ENCODE peak calls at places on chromosomes 12 and 14, in four cellular contexts. One of them, this sample, is unnamed.

GRCh38 chr14:102683399-102684275 is 91.2 kb downstream of the RCOR1 start:
- DNase-seq in fibroblast of pulmonary artery: no peak
- DNase-seq in activated CD4-positive, alpha-beta memory T cell treated with anti-CD3 and anti-CD28 coated beads for 36 hours: no peak
- DNase-seq in tibial artery: no peak
- DNase-seq in this sample: peak; percentile 72

GRCh38 chr12:50934981-50935807 is 17.1 kb upstream of the HIGD1C start:
- DNase-seq in fibroblast of pulmonary artery: peak; percentile 68
- DNase-seq in activated CD4-positive, alpha-beta memory T cell treated with anti-CD3 and anti-CD28 coated beads for 36 hours: no peak
- DNase-seq in tibial artery: no peak
- DNase-seq in this sample: no peak

GRCh38 chr12:95859344-95859816 is 628 bp downstream of the SNRPF start:
- DNase-seq in fibroblast of pulmonary artery: peak; percentile 19
- DNase-seq in activated CD4-positive, alpha-beta memory T cell treated with anti-CD3 and anti-CD28 coated beads for 36 hours: peak; percentile 44
- DNase-seq in tibial artery: no peak
- DNase-seq in this sample: no peak

GRCh38 chr12:56768424-56768823 is 5.3 kb downstream of the HSD17B6 start:
- DNase-seq in fibroblast of pulmonary artery: no peak
- DNase-seq in activated CD4-positive, alpha-beta memory T cell treated with anti-CD3 and anti-CD28 coated beads for 36 hours: no peak
- DNase-seq in tibial artery: no peak
- DNase-seq in this sample: no peak

GRCh38 chr14:99252940-99253868 is 18.8 kb downstream of the BCL11B start:
- DNase-seq in fibroblast of pulmonary artery: no peak
- DNase-seq in activated CD4-positive, alpha-beta memory T cell treated with anti-CD3 and anti-CD28 coated beads for 36 hours: peak; percentile 77
- DNase-seq in tibial artery: peak; percentile 48
- DNase-seq in this sample: no peak

GRCh38 chr12:57521475-57522018 is 1.1 kb upstream of the MBD6 start:
- DNase-seq in fibroblast of pulmonary artery: no peak
- DNase-seq in activated CD4-positive, alpha-beta memory T cell treated with anti-CD3 and anti-CD28 coated beads for 36 hours: no peak
- DNase-seq in tibial artery: peak; percentile 76
- DNase-seq in this sample: peak; percentile 61

GRCh38 chr14:73640796-73641195 is 4.0 kb upstream of the DNAL1 start:
- DNase-seq in fibroblast of pulmonary artery: no peak
- DNase-seq in activated CD4-positive, alpha-beta memory T cell treated with anti-CD3 and anti-CD28 coated beads for 36 hours: no peak
- DNase-seq in tibial artery: no peak
- DNase-seq in this sample: no peak

GRCh38 chr12:47408171-47408871 is 297.5 kb downstream of the RPAP3 start:
- DNase-seq in fibroblast of pulmonary artery: no peak
- DNase-seq in activated CD4-positive, alpha-beta memory T cell treated with anti-CD3 and anti-CD28 coated beads for 36 hours: peak; percentile 60
- DNase-seq in tibial artery: no peak
- DNase-seq in this sample: no peak

GRCh38 chr14:40074169-40074568 is 641.9 kb upstream of the FBXO33 start:
- DNase-seq in fibroblast of pulmonary artery: no peak
- DNase-seq in activated CD4-positive, alpha-beta memory T cell treated with anti-CD3 and anti-CD28 coated beads for 36 hours: no peak
- DNase-seq in tibial artery: no peak
- DNase-seq in this sample: no peak

GRCh38 chr14:60561845-60562746 is 53.1 kb downstream of the SIX6 start:
- DNase-seq in fibroblast of pulmonary artery: peak; percentile 79
- DNase-seq in activated CD4-positive, alpha-beta memory T cell treated with anti-CD3 and anti-CD28 coated beads for 36 hours: peak; percentile 53
- DNase-seq in tibial artery: no peak
- DNase-seq in this sample: no peak

GRCh38 chr12:127531561-127531960 is 735.4 kb upstream of the TMEM132C start:
- DNase-seq in fibroblast of pulmonary artery: no peak
- DNase-seq in activated CD4-positive, alpha-beta memory T cell treated with anti-CD3 and anti-CD28 coated beads for 36 hours: no peak
- DNase-seq in tibial artery: no peak
- DNase-seq in this sample: no peak

GRCh38 chr14:99164712-99165111 is 107.3 kb downstream of the BCL11B start:
- DNase-seq in fibroblast of pulmonary artery: no peak
- DNase-seq in activated CD4-positive, alpha-beta memory T cell treated with anti-CD3 and anti-CD28 coated beads for 36 hours: no peak
- DNase-seq in tibial artery: no peak
- DNase-seq in this sample: no peak

GRCh38 chr12:12338528-12339168 is 11.4 kb downstream of the MANSC1 start:
- DNase-seq in fibroblast of pulmonary artery: peak; percentile 85
- DNase-seq in activated CD4-positive, alpha-beta memory T cell treated with anti-CD3 and anti-CD28 coated beads for 36 hours: no peak
- DNase-seq in tibial artery: no peak
- DNase-seq in this sample: no peak

GRCh38 chr12:124970647-124971402 is 18.1 kb downstream of the DHX37 start:
- DNase-seq in fibroblast of pulmonary artery: no peak
- DNase-seq in activated CD4-positive, alpha-beta memory T cell treated with anti-CD3 and anti-CD28 coated beads for 36 hours: no peak
- DNase-seq in tibial artery: no peak
- DNase-seq in this sample: no peak

GRCh38 chr12:132204064-132204821 is 60.0 kb downstream of the NOC4L start:
- DNase-seq in fibroblast of pulmonary artery: no peak
- DNase-seq in activated CD4-positive, alpha-beta memory T cell treated with anti-CD3 and anti-CD28 coated beads for 36 hours: no peak
- DNase-seq in tibial artery: no peak
- DNase-seq in this sample: no peak

GRCh38 chr12:2749580-2749979 is 45.2 kb upstream of the FKBP4 start:
- DNase-seq in fibroblast of pulmonary artery: no peak
- DNase-seq in activated CD4-positive, alpha-beta memory T cell treated with anti-CD3 and anti-CD28 coated beads for 36 hours: no peak
- DNase-seq in tibial artery: no peak
- DNase-seq in this sample: no peak

GRCh38 chr14:67564236-67564635 is 31.1 kb downstream of the PLEKHH1 start:
- DNase-seq in fibroblast of pulmonary artery: no peak
- DNase-seq in activated CD4-positive, alpha-beta memory T cell treated with anti-CD3 and anti-CD28 coated beads for 36 hours: no peak
- DNase-seq in tibial artery: peak; percentile 54
- DNase-seq in this sample: no peak

GRCh38 chr12:3171195-3171591 is 94.0 kb downstream of the TSPAN9 start:
- DNase-seq in fibroblast of pulmonary artery: no peak
- DNase-seq in activated CD4-positive, alpha-beta memory T cell treated with anti-CD3 and anti-CD28 coated beads for 36 hours: no peak
- DNase-seq in tibial artery: no peak
- DNase-seq in this sample: no peak

This sample was measured in left lung.